ENCODE peak calls at places on chromosomes 1 and 21, in seven cellular contexts. S, O, U, T, F, B and R are unnamed samples.

GRCh38 chr1:179910934-179911333 is 28.8 kb downstream of the TOR1AIP1 start:
- DNase-seq in S (no peak), O (no peak), U (no peak), T (no peak), F (no peak), B (no peak), R (no peak)

GRCh38 chr1:67609942-67610341 is 75.1 kb upstream of the GADD45A start:
- DNase-seq in S (no peak), O (no peak), U (no peak), T (no peak), F (no peak), B (no peak), R (no peak)

GRCh38 chr21:26072891-26073615 is 97.5 kb downstream of the APP start:
- DNase-seq in S (no peak), O (no peak), U (no peak), T (no peak), F (no peak), B (no peak), R (no peak)

GRCh38 chr1:54406339-54407181 is at the start of gene SSBP3:
- DNase-seq in S (peak; percentile 87), O (peak; percentile 94), U (peak; percentile 96), T (peak; percentile 92), F (peak; percentile 92), B (no peak), R (peak; percentile 87)

GRCh38 chr1:165543651-165544452 is at the start of gene LRRC52:
- DNase-seq in S (no peak), O (peak; percentile 70), U (peak; percentile 79), T (peak; percentile 84), F (peak; percentile 74), B (peak; percentile 13), R (peak; percentile 92)

GRCh38 chr1:95002167-95002566 is 70.6 kb downstream of the ALG14 start:
- DNase-seq in S (no peak), O (no peak), U (no peak), T (no peak), F (no peak), B (no peak), R (no peak)

GRCh38 chr1:228151526-228151925 is 1.8 kb downstream of the GJC2 start:
- DNase-seq in S (no peak), O (no peak), U (peak; percentile 56), T (no peak), F (peak; percentile 31), B (no peak), R (no peak)

GRCh38 chr1:154747841-154748766 is 122.0 kb downstream of the KCNN3 start:
- DNase-seq in S (no peak), O (no peak), U (no peak), T (peak; percentile 42), F (no peak), B (no peak), R (no peak)

GRCh38 chr1:225651872-225652725 is 824 bp downstream of the ENAH start:
- DNase-seq in S (peak; percentile 54), O (no peak), U (no peak), T (peak; percentile 62), F (no peak), B (no peak), R (no peak)

GRCh38 chr1:51214615-51215131 is 21.4 kb upstream of the RNF11 start:
- DNase-seq in S (no peak), O (no peak), U (no peak), T (peak; percentile 12), F (no peak), B (no peak), R (no peak)

GRCh38 chr1:113732802-113733201 is 26.5 kb downstream of the PHTF1 start:
- DNase-seq in S (no peak), O (no peak), U (no peak), T (no peak), F (no peak), B (no peak), R (no peak)

GRCh38 chr1:23910144-23910543 is 3.0 kb downstream of the CNR2 start:
- DNase-seq in S (no peak), O (no peak), U (no peak), T (no peak), F (no peak), B (no peak), R (no peak)

GRCh38 chr1:193069748-193070394 is 10.5 kb downstream of the RO60 start:
- DNase-seq in S (no peak), O (no peak), U (no peak), T (no peak), F (no peak), B (no peak), R (no peak)

GRCh38 chr1:8343464-8344001 is 25.6 kb downstream of the SLC45A1 start:
- DNase-seq in S (peak; percentile 36), O (peak; percentile 67), U (no peak), T (peak; percentile 70), F (peak; percentile 58), B (no peak), R (peak; percentile 55)

GRCh38 chr1:200415227-200415626 is 5.4 kb upstream of the ZNF281 start:
- DNase-seq in S (no peak), O (no peak), U (no peak), T (no peak), F (no peak), B (no peak), R (no peak)

GRCh38 chr1:87044840-87045239 is 130.4 kb downstream of the HS2ST1 start:
- DNase-seq in S (no peak), O (no peak), U (no peak), T (no peak), F (no peak), B (no peak), R (no peak)

GRCh38 chr1:68955424-68955823 is 458.5 kb upstream of the DEPDC1 start:
- DNase-seq in S (no peak), O (no peak), U (no peak), T (no peak), F (no peak), B (no peak), R (no peak)

GRCh38 chr1:220300442-220301121 is 28.3 kb upstream of the RAB3GAP2 start:
- DNase-seq in S (peak; percentile 52), O (peak; percentile 61), U (peak; percentile 65), T (peak; percentile 62), F (peak; percentile 74), B (no peak), R (peak; percentile 34)

GRCh38 chr1:171653796-171654704 is 1.6 kb upstream of the MYOC start:
- DNase-seq in S (no peak), O (no peak), U (no peak), T (peak; percentile 13), F (no peak), B (no peak), R (no peak)

GRCh38 chr1:94674876-94675275 is 133.3 kb upstream of the F3 start:
- DNase-seq in S (no peak), O (no peak), U (no peak), T (no peak), F (no peak), B (no peak), R (no peak)

GRCh38 chr21:33560965-33561364 is 18.1 kb downstream of the SON start:
- DNase-seq in S (no peak), O (no peak), U (no peak), T (no peak), F (no peak), B (no peak), R (no peak)

GRCh38 chr1:66374561-66375111 is 159.3 kb upstream of the SGIP1 start:
- DNase-seq in S (no peak), O (no peak), U (no peak), T (no peak), F (no peak), B (no peak), R (no peak)
- H3K4me3 ChIP-seq in S (no peak overlapping the region), O (no peak overlapping the region), U (no peak overlapping the region), T (no peak overlapping the region), F (no peak overlapping the region), B (no peak overlapping the region), R (no peak overlapping the region)

GRCh38 chr1:37506740-37507139 is 7.8 kb downstream of the MEAF6 start:
- DNase-seq in S (no peak), O (no peak), U (no peak), T (no peak), F (no peak), B (no peak), R (no peak)
- H3K36me3 ChIP-seq in S (no peaks in the 10 kb centered on the region), O (peaks cover 90% of the 10 kb centered on the region), U (peaks cover 3% of the 10 kb centered on the region), T (peaks cover 8% of the 10 kb centered on the region), F (peaks cover 66% of the 10 kb centered on the region), B (peaks cover 3% of the 10 kb centered on the region), R (peaks cover 43% of the 10 kb centered on the region)

GRCh38 chr1:110595311-110595710 is 10.8 kb downstream of the KCNA2 start:
- DNase-seq in S (no peak), O (no peak), U (no peak), T (no peak), F (no peak), B (no peak), R (no peak)
- H3K4me3 ChIP-seq in S (no peak overlapping the region), O (no peak overlapping the region), U (no peak overlapping the region), T (no peak overlapping the region), F (no peak overlapping the region), B (no peak overlapping the region), R (no peak overlapping the region)

GRCh38 chr1:147163019-147163418 is 9.3 kb downstream of the PRKAB2 start:
- DNase-seq in S (no peak), O (no peak), U (no peak), T (no peak), F (no peak), B (no peak), R (no peak)
- H3K36me3 ChIP-seq in S (no peaks in the 10 kb centered on the region), O (peaks cover 74% of the 10 kb centered on the region), U (peaks cover 19% of the 10 kb centered on the region), T (no peaks in the 10 kb centered on the region), F (peaks cover 79% of the 10 kb centered on the region), B (peaks cover 11% of the 10 kb centered on the region), R (peaks cover 53% of the 10 kb centered on the region)

GRCh38 chr1:27427329-27427728 is 34.9 kb downstream of the GPR3 start:
- DNase-seq in S (no peak), O (no peak), U (no peak), T (peak; percentile 39), F (no peak), B (no peak), R (no peak)

GRCh38 chr1:27427836-27428315 is 35.5 kb downstream of the GPR3 start:
- DNase-seq in S (no peak), O (no peak), U (no peak), T (no peak), F (no peak), B (no peak), R (no peak)

GRCh38 chr1:27428316-27429028 is 36.0 kb downstream of the GPR3 start:
- DNase-seq in S (no peak), O (no peak), U (no peak), T (peak; percentile 43), F (no peak), B (no peak), R (peak; percentile 25)

GRCh38 chr1:27429029-27429425 is 36.6 kb downstream of the GPR3 start:
- DNase-seq in S (no peak), O (no peak), U (no peak), T (no peak), F (no peak), B (no peak), R (no peak)

DNA sequence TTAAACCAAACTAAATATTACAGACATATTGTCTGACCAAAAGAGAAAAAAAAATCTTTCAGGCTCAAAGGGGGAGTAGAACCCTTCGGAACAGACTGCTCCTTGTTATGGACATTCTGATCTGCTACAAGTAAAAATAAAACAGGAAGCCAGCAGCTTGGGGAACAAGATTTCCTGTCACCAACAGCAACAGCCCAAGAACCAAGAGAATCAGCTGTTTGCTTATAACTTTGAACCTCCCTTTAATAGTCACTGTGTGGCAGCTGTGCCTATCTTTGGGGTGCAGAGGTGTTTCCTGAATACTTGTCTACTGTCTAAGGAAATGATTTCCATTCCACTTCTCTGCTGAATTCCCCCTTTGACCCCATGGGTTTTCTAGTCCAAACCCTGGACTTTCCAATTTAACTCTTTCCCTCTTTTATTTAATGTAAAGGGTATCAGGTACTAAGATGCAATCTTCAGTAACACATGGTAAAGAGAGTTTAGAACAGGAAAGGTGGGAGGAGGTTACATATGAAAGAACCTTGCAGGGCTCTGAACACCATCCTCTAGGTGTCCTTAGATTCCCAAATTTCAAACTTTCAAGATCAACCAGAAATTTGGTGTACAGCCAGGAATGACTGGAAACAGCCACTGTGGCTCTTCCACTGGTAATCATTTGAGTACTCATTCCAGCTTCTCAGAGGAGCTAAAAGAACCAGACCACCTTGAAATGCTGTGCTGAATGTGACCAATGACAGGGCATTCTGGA is 38.7 kb downstream of the GPR3 start:
- DNase-seq in S (no peak), O (no peak), U (no peak), T (peak; percentile 45), F (no peak), B (no peak), R (no peak)
- H3K4me3 ChIP-seq in S (no peak overlapping the region), O (no peak overlapping the region), U (peak overlapping the region; percentile 5), T (no peak overlapping the region), F (no peak overlapping the region), B (no peak overlapping the region), R (no peak overlapping the region)